ENCODE peak calls at places on chromosome 21, in five cellular contexts. I, J, X, L and Z are unnamed samples.

GRCh38 chr21:42112857-42113256 is 41.7 kb downstream of the UMODL1 start:
- DNase-seq in I (no peak), X (no peak), J (no peak), L (no peak), Z (peak)

GRCh38 chr21:32147041-32147440 is 131.8 kb downstream of the MIS18A start:
- DNase-seq in J (no peak), X (no peak), L (peak), I (no peak), Z (no peak)

GRCh38 chr21:39384674-39385298 is 35.9 kb upstream of the HMGN1 start:
- DNase-seq in J (no peak), X (no peak), I (no peak), L (no peak), Z (peak)

GRCh38 chr21:31781737-31782136 is 49.8 kb upstream of the SCAF4 start:
- DNase-seq in L (no peak), I (no peak), X (no peak), J (no peak), Z (peak)

GRCh38 chr21:42239973-42240372 is 21.0 kb downstream of the ABCG1 start:
- DNase-seq in X (no peak), J (no peak), I (no peak), L (no peak), Z (no peak)

GRCh38 chr21:30415993-30416392 is 9.7 kb downstream of the KRTAP13-3 start:
- DNase-seq in I (no peak), X (no peak), J (no peak), L (no peak), Z (no peak)

GRCh38 chr21:18369115-18369514 is 34.5 kb downstream of the TMPRSS15 start:
- DNase-seq in J (no peak), I (no peak), L (peak), X (peak), Z (peak)

GRCh38 chr21:38811257-38811656 is 5.5 kb downstream of the ETS2 start:
- DNase-seq in X (no peak), L (peak), J (peak), I (no peak), Z (peak)

GRCh38 chr21:41068411-41069304 is 99.3 kb upstream of the BACE2 start:
- DNase-seq in L (peak), X (peak), I (peak), J (peak), Z (no peak)

GRCh38 chr21:26207021-26207420 is 36.5 kb upstream of the APP start:
- DNase-seq in I (no peak), J (no peak), L (no peak), X (no peak), Z (no peak)

GRCh38 chr21:38853421-38853919 is 47.7 kb downstream of the ETS2 start:
- DNase-seq in J (no peak), L (peak), X (no peak), I (no peak), Z (peak)

GRCh38 chr21:41903559-41904351 is 24.6 kb upstream of the PRDM15 start:
- DNase-seq in X (no peak), I (no peak), L (no peak), J (no peak), Z (no peak)

GRCh38 chr21:41445465-41445862 is 19.4 kb downstream of the MX1 start:
- DNase-seq in I (no peak), L (no peak), X (no peak), J (no peak), Z (no peak)

GRCh38 chr21:42474043-42474831 is 21.8 kb downstream of the RSPH1 start:
- DNase-seq in J (peak), L (peak), X (no peak), I (no peak), Z (peak)

GRCh38 chr21:46667191-46667734 is 31.8 kb downstream of the PRMT2 start:
- DNase-seq in X (no peak), I (no peak), L (peak), J (peak), Z (no peak)

GRCh38 chr21:27505516-27505915 is 538.6 kb upstream of the ADAMTS5 start:
- DNase-seq in L (no peak), J (no peak), I (no peak), X (no peak), Z (no peak)

GRCh38 chr21:21715286-21715969 is 717.2 kb downstream of the NCAM2 start:
- DNase-seq in X (no peak), I (no peak), J (no peak), L (no peak), Z (peak)

GRCh38 chr21:38359835-38360234 is 103.0 kb downstream of the KCNJ15 start:
- DNase-seq in X (no peak), L (no peak), I (no peak), J (no peak), Z (no peak)

GRCh38 chr21:31011412-31011811 is 26.9 kb downstream of the KRTAP19-8 start:
- DNase-seq in X (no peak), L (no peak), I (no peak), J (no peak), Z (no peak)

GRCh38 chr21:25369524-25370300 is 237.6 kb downstream of the MRPL39 start:
- DNase-seq in L (no peak), J (no peak), X (no peak), I (no peak), Z (no peak)

GRCh38 chr21:27421654-27422053 is 454.8 kb upstream of the ADAMTS5 start:
- DNase-seq in I (no peak), X (no peak), J (no peak), L (no peak), Z (no peak)

GRCh38 chr21:41834252-41834925 is 44.8 kb downstream of the PRDM15 start:
- DNase-seq in X (no peak), L (no peak), I (no peak), J (no peak), Z (no peak)

GRCh38 chr21:46509760-46510159 is 51.1 kb downstream of the DIP2A start:
- DNase-seq in J (no peak), X (no peak), I (no peak), L (no peak), Z (peak)

GRCh38 chr21:32307706-32308105 is 9.1 kb downstream of the MRAP start:
- DNase-seq in I (no peak), X (no peak), L (no peak), J (no peak), Z (peak)

GRCh38 chr21:21188513-21189188 is 190.4 kb downstream of the NCAM2 start:
- DNase-seq in X (no peak), I (no peak), L (no peak), J (no peak), Z (no peak)

GRCh38 chr21:22201142-22201541 is 1202.9 kb downstream of the NCAM2 start:
- DNase-seq in I (no peak), X (no peak), L (peak), J (no peak), Z (no peak)

GRCh38 chr21:29033871-29034270 is 9.4 kb downstream of the USP16 start:
- DNase-seq in L (no peak), I (no peak), J (no peak), X (no peak), Z (no peak)

GRCh38 chr21:20591294-20591693 is 406.9 kb upstream of the NCAM2 start:
- DNase-seq in X (no peak), L (peak), J (no peak), I (no peak), Z (no peak)

GRCh38 chr21:42089093-42089631 is 18.0 kb downstream of the UMODL1 start:
- DNase-seq in J (no peak), I (no peak), X (no peak), L (no peak), Z (no peak)

GRCh38 chr21:31727181-31727580 is 4.7 kb downstream of the SCAF4 start:
- DNase-seq in J (no peak), L (peak), I (no peak), X (no peak), Z (no peak)

GRCh38 chr21:17682924-17683323 is 70.2 kb upstream of the BTG3 start:
- DNase-seq in J (no peak), X (no peak), L (no peak), I (no peak), Z (no peak)

GRCh38 chr21:25925936-25926335 is 191.2 kb downstream of the GABPA start:
- DNase-seq in L (no peak), J (no peak), I (no peak), X (no peak), Z (peak)

GRCh38 chr21:33434770-33435360 is 31.7 kb downstream of the IFNGR2 start:
- DNase-seq in I (no peak), J (no peak), X (no peak), L (peak), Z (peak)

GRCh38 chr21:32046191-32046590 is 173.4 kb downstream of the HUNK start:
- DNase-seq in L (no peak), X (no peak), I (no peak), J (no peak), Z (no peak)

GRCh38 chr21:38460171-38460742 is 38.0 kb downstream of the ERG start:
- DNase-seq in I (no peak), L (no peak), J (no peak), X (no peak), Z (peak)

GRCh38 chr21:25062061-25062460 is 545.2 kb downstream of the MRPL39 start:
- DNase-seq in J (no peak), X (no peak), I (no peak), L (no peak), Z (no peak)

GRCh38 chr21:37767984-37768383 is 148.3 kb downstream of the KCNJ6 start:
- DNase-seq in L (no peak), X (no peak), J (no peak), I (no peak), Z (peak)

GRCh38 chr21:42021751-42022430 is 11.7 kb upstream of the ZBTB21 start:
- DNase-seq in X (peak), J (peak), L (no peak), I (no peak), Z (no peak)

GRCh38 chr21:34914239-34914638 is 134.9 kb downstream of the RUNX1 start:
- DNase-seq in L (no peak), X (no peak), I (no peak), J (no peak), Z (peak)

GRCh38 chr21:34919406-34919805 is 129.7 kb downstream of the RUNX1 start:
- DNase-seq in L (no peak), X (no peak), I (no peak), J (no peak), Z (no peak)

GRCh38 chr21:34913786-34914185 is 135.3 kb downstream of the RUNX1 start:
- DNase-seq in X (no peak), J (no peak), I (no peak), L (no peak), Z (peak)

GRCh38 chr21:34915364-34915834 is 133.7 kb downstream of the RUNX1 start:
- DNase-seq in X (no peak), L (peak), I (no peak), J (no peak), Z (peak)

GRCh38 chr21:34916446-34916845 is 132.7 kb downstream of the RUNX1 start:
- DNase-seq in I (no peak), L (peak), J (no peak), X (no peak), Z (peak)
- H4K8ac ChIP-seq in I (no peak), L (no peak), J (no peak), X (no peak), Z (no peak)

GRCh38 chr21:36749935-36750578 is 51.1 kb downstream of the SIM2 start:
- DNase-seq in L (peak), X (peak), J (peak), I (peak), Z (peak)
- H2BK12ac ChIP-seq in L (no peak), X (no peak), J (peak), I (peak), Z (no peak)

DNA sequence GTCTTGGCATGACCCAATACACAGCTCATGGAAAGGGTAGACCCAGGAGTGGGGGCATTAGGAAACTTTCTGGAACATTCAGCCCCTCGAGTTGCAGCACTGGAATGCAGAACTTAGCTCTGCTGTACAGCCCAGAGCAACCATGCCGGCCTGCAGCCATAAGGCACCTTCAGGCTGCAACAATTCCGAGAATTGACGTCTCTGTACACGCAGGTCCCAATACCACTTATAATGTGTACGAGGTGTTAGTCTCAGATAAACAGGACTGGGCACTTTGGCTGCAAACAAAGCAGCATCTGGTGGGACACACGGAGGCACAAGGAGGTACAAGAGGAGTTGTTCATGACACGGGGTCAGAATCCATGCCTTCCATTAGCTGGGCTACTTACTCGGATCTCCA is 7.9 kb downstream of the CBR1 start:
- DNase-seq in I (no peak), J (no peak), L (peak), X (no peak), Z (no peak)
- H2BK120ac ChIP-seq in I (no peak), J (no peak), L (no peak), X (no peak), Z (no peak)

GRCh38 chr21:34768326-34768725 is 99.5 kb downstream of the CLIC6 start:
- DNase-seq in I (no peak), X (no peak), J (no peak), L (no peak), Z (no peak)
- H4K8ac ChIP-seq in I (no peak), X (no peak), J (no peak), L (no peak), Z (no peak)

GRCh38 chr21:15849925-15850324 is 120.1 kb downstream of the USP25 start:
- DNase-seq in I (no peak), X (no peak), L (no peak), J (no peak), Z (no peak)
- H2BK12ac ChIP-seq in I (no peak), X (no peak), L (no peak), J (no peak), Z (no peak)

GRCh38 chr21:15054606-15055239 is 10.1 kb downstream of the NRIP1 start:
- DNase-seq in J (no peak), L (no peak), I (no peak), X (no peak), Z (no peak)
- H2BK120ac ChIP-seq in J (no peak), L (no peak), I (no peak), X (no peak), Z (no peak)

DNA sequence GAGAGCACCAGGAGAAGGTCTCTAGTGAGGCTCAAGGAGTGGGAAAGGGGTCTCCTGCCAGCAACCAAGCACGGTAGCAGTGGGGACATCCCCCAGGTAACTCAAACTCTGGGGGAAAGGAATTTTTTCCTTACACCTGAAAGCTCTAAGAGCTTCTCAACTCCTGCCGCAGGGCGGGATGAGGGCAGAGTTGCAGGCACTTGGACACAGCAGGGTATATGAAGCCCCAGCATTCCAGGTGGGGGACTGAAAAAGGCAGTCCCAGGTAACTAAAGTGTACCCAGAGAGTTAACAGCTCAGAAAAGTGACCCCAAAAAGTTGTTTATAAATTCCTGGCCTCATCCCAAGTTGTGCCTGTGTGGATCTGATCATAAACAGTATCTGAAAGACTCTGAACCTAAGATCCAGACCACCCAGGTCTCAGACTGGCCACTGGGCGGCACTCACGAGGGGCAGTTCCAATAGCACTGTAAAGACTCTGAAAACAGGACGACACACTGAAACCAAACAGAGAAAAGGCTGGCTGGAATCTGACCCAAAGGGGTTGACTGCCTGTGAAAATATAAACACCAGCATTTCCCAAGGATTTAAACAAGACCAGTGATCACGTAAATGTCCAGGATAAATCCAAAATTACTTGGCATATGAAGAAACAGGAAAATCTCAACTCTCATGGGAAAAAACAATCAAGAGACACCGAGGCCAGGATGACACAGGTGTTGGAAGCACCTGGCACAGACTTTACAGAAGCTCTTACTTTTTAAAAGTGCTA is 47.5 kb downstream of the HSF2BP start:
- DNase-seq in I (peak), L (peak), J (peak), X (peak), Z (peak)
- H4K8ac ChIP-seq in I (no peak), L (peak), J (no peak), X (no peak), Z (peak)

DNA sequence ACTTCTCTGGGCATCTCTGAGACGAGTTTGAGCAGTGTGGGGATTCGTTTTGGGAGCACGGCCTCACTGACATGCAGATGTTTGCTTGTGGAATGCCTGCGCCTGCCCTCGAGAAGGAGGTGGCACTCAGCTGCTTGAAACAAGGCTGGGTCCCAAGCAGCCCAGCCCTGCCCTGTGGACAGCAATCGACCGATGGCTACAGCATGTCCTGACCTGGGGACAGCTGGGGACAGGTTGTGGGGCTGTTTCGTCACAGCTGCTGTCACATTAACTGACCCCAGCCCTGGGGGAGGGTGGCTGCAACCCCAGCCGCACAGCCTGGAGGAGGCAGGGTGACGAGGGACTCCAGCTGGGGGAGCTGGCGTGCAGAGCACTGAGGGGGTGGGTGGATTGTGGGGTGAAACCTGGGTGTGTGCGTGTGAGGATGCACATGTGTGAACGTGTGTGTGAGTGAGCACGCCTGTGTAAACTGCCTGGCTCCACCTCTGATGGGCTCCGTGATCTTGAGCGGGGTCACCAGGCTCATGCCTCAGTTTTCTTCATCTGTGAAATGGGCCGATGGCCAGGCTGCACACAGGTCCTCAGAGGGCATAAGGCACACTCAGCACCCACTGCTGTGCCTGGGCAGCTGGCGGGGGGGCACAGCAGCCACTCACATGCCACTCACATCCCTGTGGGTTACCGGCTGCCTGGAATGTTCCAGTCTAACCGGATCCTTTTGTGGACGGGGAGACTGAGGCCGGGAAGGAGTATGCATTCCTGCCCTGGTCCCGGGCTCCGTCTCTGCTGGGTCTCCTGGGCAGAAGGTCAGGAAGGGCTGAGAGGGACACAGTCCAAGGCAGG is 49.3 kb downstream of the COL18A1 start:
- DNase-seq in J (no peak), X (no peak), I (no peak), L (no peak), Z (no peak)
- H2BK12ac ChIP-seq in J (no peak), X (no peak), I (no peak), L (no peak), Z (no peak)